ENCODE peak calls at places on chromosomes 2 and 18, in seven cellular contexts. L is uterus, F is stomach, D is ovary, K is GM23248, C is prostate gland, B is neural progenitor cell. N is an unnamed sample. For H3K27me3, the result is how much of the 10 kb centered on the place peaks cover.

GRCh38 chr2:135948642-135949355 is 36.6 kb downstream of the DARS1 start:
- DNase-seq in L (no peak), F (no peak), D (no peak), K (peak), C (no peak), B (no peak), N (peak)

GRCh38 chr2:182761903-182762302 is 45.8 kb downstream of the DNAJC10 start:
- DNase-seq in L (peak), F (no peak), D (peak), K (peak), C (no peak), B (peak), N (no peak)

GRCh38 chr18:55593888-55594287 is 5.9 kb upstream of the TCF4 start:
- DNase-seq in L (no peak), F (no peak), D (no peak), K (peak), C (no peak), B (no peak), N (no peak)

GRCh38 chr2:48205137-48205798 is 299.0 kb upstream of the FBXO11 start:
- DNase-seq in L (no peak), F (no peak), D (no peak), K (peak), C (no peak), B (peak), N (peak)

GRCh38 chr2:24816884-24817283 is 23.7 kb downstream of the CENPO start:
- DNase-seq in L (no peak), F (no peak), D (no peak), K (peak), C (no peak), B (no peak), N (peak)

GRCh38 chr2:39091063-39091462 is 29.8 kb downstream of the SOS1 start:
- DNase-seq in L (no peak), F (no peak), D (no peak), K (no peak), C (no peak), B (no peak), N (no peak)

GRCh38 chr2:25123682-25124081 is 44.7 kb downstream of the POMC start:
- DNase-seq in L (no peak), F (no peak), D (no peak), K (no peak), C (no peak), B (no peak), N (no peak)

GRCh38 chr2:43890855-43891254 is 52.1 kb downstream of the ABCG8 start:
- DNase-seq in L (no peak), F (no peak), D (no peak), K (peak), C (no peak), B (no peak), N (no peak)

GRCh38 chr2:167140767-167141166 is 252.5 kb downstream of the XIRP2 start:
- DNase-seq in L (no peak), F (no peak), D (no peak), K (peak), C (no peak), B (no peak), N (peak)

GRCh38 chr2:235204923-235205322 is 253.1 kb downstream of the SH3BP4 start:
- DNase-seq in L (peak), F (no peak), D (no peak), K (peak), C (no peak), B (no peak), N (peak)

GRCh38 chr2:161384864-161385263 is 31.2 kb upstream of the TBR1 start:
- DNase-seq in L (no peak), F (no peak), D (no peak), K (no peak), C (no peak), B (no peak), N (no peak)

GRCh38 chr18:11658989-11659388 is 30.1 kb upstream of the GNAL start:
- DNase-seq in L (no peak), F (no peak), D (no peak), K (peak), C (no peak), B (no peak), N (no peak)

GRCh38 chr2:76667764-76668163 is 854.4 kb downstream of the LRRTM4 start:
- DNase-seq in L (no peak), F (no peak), D (no peak), K (no peak), C (no peak), B (no peak), N (no peak)

GRCh38 chr18:7329036-7329435 is 98.1 kb downstream of the LRRC30 start:
- DNase-seq in L (no peak), F (no peak), D (no peak), K (peak), C (no peak), B (no peak), N (no peak)

GRCh38 chr2:1268034-1268433 is 145.2 kb upstream of the TPO start:
- DNase-seq in L (no peak), F (no peak), D (no peak), K (no peak), C (no peak), B (no peak), N (no peak)

GRCh38 chr18:32298289-32298688 is 108.5 kb downstream of the MEP1B start:
- DNase-seq in L (no peak), F (no peak), D (no peak), K (peak), C (no peak), B (no peak), N (no peak)

GRCh38 chr2:232286011-232286868 is 92.3 kb upstream of the ALPP start:
- DNase-seq in L (no peak), F (no peak), D (no peak), K (no peak), C (peak), B (no peak), N (no peak)

GRCh38 chr2:26651458-26652155 is 10.4 kb upstream of the CIB4 start:
- DNase-seq in L (no peak), F (peak), D (no peak), K (no peak), C (no peak), B (no peak), N (peak)

GRCh38 chr2:69123182-69123581 is 110.2 kb downstream of the ANTXR1 start:
- DNase-seq in L (no peak), F (no peak), D (no peak), K (peak), C (no peak), B (no peak), N (no peak)

GRCh38 chr2:23386422-23387220 is 1.6 kb downstream of the KLHL29 start:
- DNase-seq in L (peak), F (no peak), D (no peak), K (peak), C (peak), B (peak), N (peak)

GRCh38 chr2:177212106-177212894 is at the start of gene HNRNPA3:
- DNase-seq in L (peak), F (peak), D (peak), K (peak), C (peak), B (peak), N (peak)

GRCh38 chr2:123303735-123304134 is 721.4 kb upstream of the CNTNAP5 start:
- DNase-seq in L (no peak), F (no peak), D (no peak), K (no peak), C (no peak), B (peak), N (no peak)

GRCh38 chr2:181673178-181673577 is 7.1 kb downstream of the NEUROD1 start:
- DNase-seq in L (no peak), F (no peak), D (no peak), K (no peak), C (no peak), B (no peak), N (no peak)

GRCh38 chr2:64085936-64086335 is 58.3 kb downstream of the PELI1 start:
- DNase-seq in L (no peak), F (no peak), D (no peak), K (no peak), C (no peak), B (no peak), N (no peak)

GRCh38 chr2:39688181-39688580 is 22.5 kb downstream of the TMEM178A start:
- DNase-seq in L (no peak), F (no peak), D (no peak), K (no peak), C (no peak), B (no peak), N (no peak)

GRCh38 chr18:58202406-58202730 is 158.3 kb downstream of the NEDD4L start:
- DNase-seq in L (no peak), F (no peak), D (no peak), K (peak), C (peak), B (no peak), N (peak)

GRCh38 chr18:69636529-69637301 is 236.0 kb downstream of the DOK6 start:
- DNase-seq in L (no peak), F (no peak), D (no peak), K (no peak), C (no peak), B (peak), N (no peak)

GRCh38 chr2:85999131-85999831 is 106.4 kb downstream of the POLR1A start:
- DNase-seq in L (peak), F (no peak), D (no peak), K (peak), C (no peak), B (no peak), N (no peak)

GRCh38 chr18:37630326-37630725 is 64.7 kb upstream of the CELF4 start:
- DNase-seq in L (no peak), F (no peak), D (no peak), K (no peak), C (no peak), B (no peak), N (no peak)

GRCh38 chr2:65213035-65213434 is 14.6 kb upstream of the ACTR2 start:
- DNase-seq in L (no peak), F (no peak), D (no peak), K (no peak), C (no peak), B (peak), N (no peak)

GRCh38 chr2:171587567-171587966 is 65.3 kb downstream of the CYBRD1 start:
- DNase-seq in L (no peak), F (no peak), D (no peak), K (peak), C (no peak), B (no peak), N (no peak)

GRCh38 chr2:74979844-74980243 is 21.4 kb downstream of the POLE4 start:
- DNase-seq in L (no peak), F (no peak), D (no peak), K (no peak), C (no peak), B (no peak), N (no peak)
- H3K27me3 ChIP-seq in L (under half), F (under half), D (under half), K (under half), C (under half), B (under half), N (under half)

GRCh38 chr2:174330945-174331619 is 3.7 kb upstream of the SP9 start:
- DNase-seq in L (no peak), F (no peak), D (no peak), K (no peak), C (no peak), B (peak), N (peak)
- H3K27me3 ChIP-seq in L (half or more), F (half or more), D (under half), K (under half), C (half or more), B (half or more), N (half or more)

GRCh38 chr2:45000921-45001628 is 8.2 kb downstream of the SIX2 start:
- DNase-seq in L (no peak), F (no peak), D (no peak), K (peak), C (no peak), B (peak), N (peak)

GRCh38 chr2:44996356-44996755 is 12.9 kb downstream of the SIX2 start:
- DNase-seq in L (no peak), F (no peak), D (no peak), K (no peak), C (no peak), B (no peak), N (no peak)

GRCh38 chr2:45000341-45000901 is 8.8 kb downstream of the SIX2 start:
- DNase-seq in L (no peak), F (no peak), D (no peak), K (no peak), C (no peak), B (peak), N (no peak)

GRCh38 chr2:44999540-44999939 is 9.7 kb downstream of the SIX2 start:
- DNase-seq in L (no peak), F (no peak), D (no peak), K (no peak), C (no peak), B (no peak), N (no peak)

DNA sequence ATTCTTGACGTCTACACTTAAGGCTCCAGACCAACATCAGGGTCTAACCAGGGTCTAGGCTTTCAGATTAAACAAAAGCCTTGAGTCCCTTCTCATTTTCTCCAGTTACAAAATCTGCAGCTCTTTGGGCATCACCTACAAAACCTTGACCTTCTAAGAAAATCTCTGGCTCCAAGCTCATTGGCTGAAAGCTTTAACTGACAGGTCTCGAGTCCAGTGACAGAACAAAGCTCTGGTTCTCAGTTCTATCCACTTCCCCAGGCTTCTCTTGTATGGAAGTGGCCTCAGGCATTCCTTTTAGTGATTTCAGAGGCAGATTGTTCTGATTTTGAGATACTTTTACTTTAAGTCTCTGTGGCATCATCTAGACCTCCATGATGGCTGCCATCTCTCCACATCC is 11.3 kb downstream of the SIX2 start:
- DNase-seq in L (no peak), F (no peak), D (no peak), K (no peak), C (no peak), B (no peak), N (no peak)
- H3K27me3 ChIP-seq in L (under half), F (under half), D (under half), K (half or more), C (under half), B (half or more), N (under half)

DNA sequence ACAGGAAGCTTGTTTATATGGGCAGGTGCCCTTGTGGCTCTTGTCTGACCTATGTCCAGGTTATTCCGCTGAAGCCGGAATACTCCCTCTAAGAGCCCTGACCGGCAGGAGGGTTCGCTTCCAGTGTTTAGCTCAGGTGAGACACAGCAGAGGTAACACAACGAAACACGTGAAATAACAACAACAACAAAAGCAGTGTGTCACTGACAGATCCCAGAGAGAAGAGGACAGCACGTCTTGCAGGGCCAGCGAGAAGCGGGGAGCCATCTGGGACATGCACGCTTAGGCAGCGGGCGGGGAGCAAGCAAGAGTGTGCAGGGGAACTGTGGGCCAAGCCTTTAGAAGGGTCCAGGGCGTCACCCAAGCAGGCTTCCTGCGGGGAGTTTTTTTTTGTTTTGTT is 17.1 kb upstream of the ZDBF2 start:
- DNase-seq in L (no peak), F (no peak), D (no peak), K (no peak), C (no peak), B (peak), N (no peak)
- H3K27me3 ChIP-seq in L (under half), F (under half), D (under half), K (half or more), C (under half), B (half or more), N (half or more)

N was measured in osteoblast.